ENCODE peak calls at places on chromosomes 2 and 18, in five cellular contexts. I, X, H, Y and O are unnamed samples. For H3K4me1, the result is how much of the 10 kb centered on the place peaks cover.

GRCh38 chr2:140990416-140990815 is 1140.4 kb downstream of the LRP1B start:
- DNase-seq in I (no peak), X (no peak), H (peak), Y (no peak), O (no peak)

GRCh38 chr2:51511002-51511401 is 479.1 kb upstream of the NRXN1 start:
- DNase-seq in I (no peak), X (no peak), H (no peak), Y (no peak), O (no peak)

GRCh38 chr2:25305809-25306208 is 35.9 kb downstream of the DNMT3A start:
- DNase-seq in I (no peak), X (no peak), H (no peak), Y (no peak), O (no peak)

GRCh38 chr2:38465789-38466127 is 88.7 kb upstream of the ATL2 start:
- DNase-seq in I (peak), X (peak), H (peak), Y (no peak), O (no peak)

GRCh38 chr2:12965540-12966269 is 249.0 kb downstream of the TRIB2 start:
- DNase-seq in I (no peak), X (no peak), H (no peak), Y (no peak), O (no peak)

GRCh38 chr2:101638156-101638809 is 59.2 kb upstream of the MAP4K4 start:
- DNase-seq in I (no peak), X (no peak), H (no peak), Y (no peak), O (no peak)

GRCh38 chr2:1032030-1032429 is 81.4 kb downstream of the SNTG2 start:
- DNase-seq in I (no peak), X (no peak), H (no peak), Y (no peak), O (no peak)

GRCh38 chr2:7237476-7237875 is 320.3 kb downstream of the RNF144A start:
- DNase-seq in I (no peak), X (no peak), H (no peak), Y (no peak), O (no peak)

GRCh38 chr2:217040099-217040498 is 180.2 kb upstream of the TNP1 start:
- DNase-seq in I (no peak), X (no peak), H (no peak), Y (no peak), O (no peak)

GRCh38 chr2:187593697-187594096 is 39.5 kb upstream of the TFPI start:
- DNase-seq in I (no peak), X (no peak), H (no peak), Y (no peak), O (no peak)

GRCh38 chr18:57128229-57128911 is 18.5 kb upstream of the BOD1L2 start:
- DNase-seq in I (no peak), X (no peak), H (no peak), Y (no peak), O (no peak)

GRCh38 chr2:9010866-9011265 is 7.4 kb upstream of the MBOAT2 start:
- DNase-seq in I (no peak), X (no peak), H (no peak), Y (no peak), O (no peak)

GRCh38 chr2:234496442-234496834 is 443 bp downstream of the ARL4C start:
- DNase-seq in I (peak), X (peak), H (no peak), Y (no peak), O (peak)

GRCh38 chr18:33558529-33558928 is 19.5 kb upstream of the ASXL3 start:
- DNase-seq in I (no peak), X (no peak), H (no peak), Y (no peak), O (no peak)

GRCh38 chr18:57475903-57476302 is 40.7 kb downstream of the ONECUT2 start:
- DNase-seq in I (no peak), X (no peak), H (no peak), Y (no peak), O (no peak)

GRCh38 chr2:158725496-158725895 is 69.6 kb upstream of the DAPL1 start:
- DNase-seq in I (no peak), X (no peak), H (peak), Y (no peak), O (no peak)

GRCh38 chr18:44729631-44730101 is 49.0 kb downstream of the SETBP1 start:
- DNase-seq in I (no peak), X (peak), H (no peak), Y (no peak), O (no peak)

GRCh38 chr2:98932778-98933343 is 3.2 kb downstream of the CRACDL start:
- DNase-seq in I (no peak), X (no peak), H (no peak), Y (no peak), O (no peak)

GRCh38 chr2:135903650-135904049 is 27.4 kb upstream of the MCM6 start:
- DNase-seq in I (no peak), X (no peak), H (no peak), Y (no peak), O (no peak)

GRCh38 chr2:20212459-20212870 is 12.5 kb downstream of the SDC1 start:
- DNase-seq in I (peak), X (no peak), H (no peak), Y (no peak), O (no peak)

GRCh38 chr2:47039913-47040562 is 115.1 kb downstream of the STPG4 start:
- DNase-seq in I (no peak), X (no peak), H (no peak), Y (no peak), O (no peak)

GRCh38 chr2:144596074-144596871 is 76.4 kb upstream of the ZEB2 start:
- DNase-seq in I (no peak), X (peak), H (peak), Y (no peak), O (no peak)

GRCh38 chr18:39742015-39742466 is 2176.4 kb upstream of the CELF4 start:
- DNase-seq in I (no peak), X (no peak), H (no peak), Y (no peak), O (no peak)

GRCh38 chr18:25759111-25759510 is 331.3 kb downstream of the SS18 start:
- DNase-seq in I (no peak), X (no peak), H (no peak), Y (no peak), O (no peak)

GRCh38 chr18:48875314-48875941 is 75.3 kb downstream of the SMAD7 start:
- DNase-seq in I (no peak), X (no peak), H (no peak), Y (no peak), O (no peak)

GRCh38 chr18:33210575-33211189 is 229.8 kb downstream of the CCDC178 start:
- DNase-seq in I (no peak), X (no peak), H (peak), Y (no peak), O (no peak)

GRCh38 chr18:36589857-36590543 is 238.8 kb downstream of the TPGS2 start:
- DNase-seq in I (no peak), X (no peak), H (no peak), Y (no peak), O (no peak)

GRCh38 chr2:23789012-23789411 is 137.9 kb downstream of the ATAD2B start:
- DNase-seq in I (no peak), X (no peak), H (peak), Y (no peak), O (no peak)

GRCh38 chr2:100200985-100201384 is 58.6 kb upstream of the AFF3 start:
- DNase-seq in I (no peak), X (no peak), H (no peak), Y (no peak), O (no peak)

GRCh38 chr2:25977768-25978167 is 4.5 kb downstream of the KIF3C start:
- DNase-seq in I (no peak), X (no peak), H (peak), Y (no peak), O (no peak)

GRCh38 chr2:224580248-224580647 is 4.9 kb downstream of the CUL3 start:
- DNase-seq in I (no peak), X (no peak), H (no peak), Y (no peak), O (no peak)

GRCh38 chr2:161283926-161284325 is 24.3 kb upstream of the PSMD14 start:
- DNase-seq in I (no peak), X (no peak), H (no peak), Y (no peak), O (no peak)

GRCh38 chr2:231706731-231707624 is 1.3 kb upstream of the PTMA start:
- DNase-seq in I (peak), X (peak), H (peak), Y (peak), O (peak)

GRCh38 chr2:231708050-231708772 is at the start of gene PTMA:
- DNase-seq in I (peak), X (peak), H (peak), Y (peak), O (peak)

GRCh38 chr2:231709636-231709980 is 1.3 kb downstream of the PTMA start:
- DNase-seq in I (peak), X (peak), H (peak), Y (peak), O (peak)

GRCh38 chr2:231708773-231709635 is 679 bp downstream of the PTMA start:
- DNase-seq in I (peak), X (peak), H (peak), Y (peak), O (peak)

GRCh38 chr2:231707625-231708049 is 688 bp upstream of the PTMA start:
- DNase-seq in I (peak), X (peak), H (peak), Y (no peak), O (peak)
- TF ChIP-seq POLR2A in I (peak), X (peak), H (peak), Y (no peak), O (peak)

GRCh38 chr2:174833737-174834136 is 69.5 kb upstream of the CHRNA1 start:
- DNase-seq in I (no peak), X (no peak), H (no peak), Y (no peak), O (no peak)
- H3K4me1 ChIP-seq in I (under half), X (under half), H (under half), Y (under half), O (under half)

GRCh38 chr2:73267008-73267407 is 17.3 kb downstream of the FBXO41 start:
- DNase-seq in I (no peak), X (no peak), H (no peak), Y (no peak), O (no peak)

GRCh38 chr2:73268831-73269685 is 15.2 kb downstream of the FBXO41 start:
- DNase-seq in I (no peak), X (peak), H (peak), Y (no peak), O (no peak)

GRCh38 chr2:73269686-73270465 is 14.4 kb downstream of the FBXO41 start:
- DNase-seq in I (no peak), X (no peak), H (no peak), Y (no peak), O (no peak)

GRCh38 chr2:73266061-73266891 is 18.0 kb downstream of the FBXO41 start:
- DNase-seq in I (no peak), X (no peak), H (no peak), Y (no peak), O (no peak)

GRCh38 chr2:73268368-73268830 is 15.9 kb downstream of the FBXO41 start:
- DNase-seq in I (no peak), X (no peak), H (no peak), Y (no peak), O (no peak)
- TF ChIP-seq POLR2A in I (no peak), X (no peak), H (no peak), Y (no peak), O (no peak)

GRCh38 chr18:66473882-66474281 is 130.0 kb downstream of the CDH19 start:
- DNase-seq in I (no peak), X (no peak), H (no peak), Y (no peak), O (no peak)
- H3K4me1 ChIP-seq in I (under half), X (under half), H (under half), Y (under half), O (under half)